ENCODE peak calls at places on chromosomes 7 and 10, in five cellular contexts. N, Q, U, C and D are unnamed samples.

GRCh38 chr10:78342787-78343186 is 309.1 kb downstream of the RPS24 start:
- DNase-seq in N (no peak), Q (no peak), C (no peak), U (no peak), D (no peak)

GRCh38 chr10:127034790-127035189 is 129.6 kb downstream of the DOCK1 start:
- DNase-seq in U (no peak), N (no peak), Q (no peak), C (no peak), D (no peak)

GRCh38 chr10:69577268-69578232 is 4.3 kb upstream of the NEUROG3 start:
- DNase-seq in C (no peak), Q (no peak), N (no peak), U (peak), D (no peak)

GRCh38 chr10:77328272-77328816 is 309.3 kb downstream of the KCNMA1 start:
- DNase-seq in U (no peak), C (peak), Q (peak), N (peak), D (no peak)

GRCh38 chr10:97131041-97131659 is 54.6 kb downstream of the SLIT1 start:
- DNase-seq in Q (no peak), C (no peak), N (no peak), U (no peak), D (peak)

GRCh38 chr10:3477683-3478082 is 305.1 kb upstream of the PITRM1 start:
- DNase-seq in N (no peak), Q (peak), U (no peak), C (no peak), D (no peak)

GRCh38 chr7:156620246-156620775 is 20.3 kb upstream of the RNF32 start:
- DNase-seq in N (no peak), Q (no peak), U (no peak), C (no peak), D (no peak)

GRCh38 chr10:49367600-49367999 is 28.3 kb downstream of the DRGX start:
- DNase-seq in Q (no peak), N (peak), C (no peak), U (no peak), D (peak)

GRCh38 chr7:47473499-47474210 is 108.3 kb downstream of the TNS3 start:
- DNase-seq in U (no peak), Q (peak), C (no peak), N (peak), D (peak)

GRCh38 chr10:89921422-89921821 is 220.0 kb downstream of the KIF20B start:
- DNase-seq in U (no peak), N (no peak), Q (no peak), C (no peak), D (no peak)